ENCODE peak calls at places on chromosomes 6 and 20, in eight cellular contexts. One of them, this sample, is unnamed.

GRCh38 chr6:109454483-109455160 is 950 bp downstream of the MICAL1 start:
- DNase-seq in ovary: peak; percentile 39
- DNase-seq in foreskin fibroblast: no peak
- DNase-seq in heart left ventricle: peak; percentile 72
- DNase-seq in body of pancreas: peak; percentile 38
- DNase-seq in thoracic aorta: no peak
- DNase-seq in heart right ventricle: no peak
- DNase-seq in uterus: no peak
- DNase-seq in this sample: no peak

GRCh38 chr6:14467591-14467990 is 350.0 kb downstream of the CD83 start:
- DNase-seq in ovary: no peak
- DNase-seq in foreskin fibroblast: peak; percentile 54
- DNase-seq in heart left ventricle: no peak
- DNase-seq in body of pancreas: no peak
- DNase-seq in thoracic aorta: no peak
- DNase-seq in heart right ventricle: no peak
- DNase-seq in uterus: no peak
- DNase-seq in this sample: no peak

GRCh38 chr6:34189806-34190503 is 44.1 kb upstream of the GRM4 start:
- DNase-seq in ovary: no peak
- DNase-seq in foreskin fibroblast: no peak
- DNase-seq in heart left ventricle: no peak
- DNase-seq in body of pancreas: no peak
- DNase-seq in thoracic aorta: no peak
- DNase-seq in heart right ventricle: no peak
- DNase-seq in uterus: no peak
- DNase-seq in this sample: no peak

GRCh38 chr6:18359237-18359885 is 27.8 kb upstream of the RNF144B start:
- DNase-seq in ovary: no peak
- DNase-seq in foreskin fibroblast: no peak
- DNase-seq in heart left ventricle: no peak
- DNase-seq in body of pancreas: no peak
- DNase-seq in thoracic aorta: no peak
- DNase-seq in heart right ventricle: no peak
- DNase-seq in uterus: no peak
- DNase-seq in this sample: no peak

GRCh38 chr6:33929575-33930288 is 125.9 kb upstream of the MLN start:
- DNase-seq in ovary: peak; percentile 34
- DNase-seq in foreskin fibroblast: no peak
- DNase-seq in heart left ventricle: peak; percentile 66
- DNase-seq in body of pancreas: peak; percentile 36
- DNase-seq in thoracic aorta: no peak
- DNase-seq in heart right ventricle: peak; percentile 33
- DNase-seq in uterus: no peak
- DNase-seq in this sample: no peak

GRCh38 chr6:46501136-46502089 is 10.2 kb upstream of the RCAN2 start:
- DNase-seq in ovary: no peak
- DNase-seq in foreskin fibroblast: no peak
- DNase-seq in heart left ventricle: no peak
- DNase-seq in body of pancreas: no peak
- DNase-seq in thoracic aorta: no peak
- DNase-seq in heart right ventricle: no peak
- DNase-seq in uterus: no peak
- DNase-seq in this sample: no peak

GRCh38 chr20:29079769-29080690 is 2177.4 kb upstream of the DEFB115 start:
- DNase-seq in ovary: no peak
- DNase-seq in foreskin fibroblast: no peak
- DNase-seq in heart left ventricle: peak; percentile 55
- DNase-seq in body of pancreas: peak; percentile 17
- DNase-seq in thoracic aorta: no peak
- DNase-seq in heart right ventricle: peak; percentile 13
- DNase-seq in uterus: no peak
- DNase-seq in this sample: peak; percentile 92

GRCh38 chr6:82385102-82385501 is 21.5 kb downstream of the TPBG start:
- DNase-seq in ovary: no peak
- DNase-seq in foreskin fibroblast: no peak
- DNase-seq in heart left ventricle: no peak
- DNase-seq in body of pancreas: no peak
- DNase-seq in thoracic aorta: no peak
- DNase-seq in heart right ventricle: no peak
- DNase-seq in uterus: no peak
- DNase-seq in this sample: no peak

GRCh38 chr20:63493563-63494020 is 5.3 kb downstream of the EEF1A2 start:
- DNase-seq in ovary: no peak
- DNase-seq in foreskin fibroblast: no peak
- DNase-seq in heart left ventricle: peak; percentile 47
- DNase-seq in body of pancreas: no peak
- DNase-seq in thoracic aorta: no peak
- DNase-seq in heart right ventricle: no peak
- DNase-seq in uterus: no peak
- DNase-seq in this sample: no peak

GRCh38 chr6:109349419-109349987 is 32.8 kb downstream of the CD164 start:
- DNase-seq in ovary: no peak
- DNase-seq in foreskin fibroblast: peak; percentile 67
- DNase-seq in heart left ventricle: no peak
- DNase-seq in body of pancreas: peak; percentile 82
- DNase-seq in thoracic aorta: no peak
- DNase-seq in heart right ventricle: no peak
- DNase-seq in uterus: no peak
- DNase-seq in this sample: peak; percentile 92

GRCh38 chr6:16324622-16325225 is 86.3 kb downstream of the GMPR start:
- DNase-seq in ovary: no peak
- DNase-seq in foreskin fibroblast: no peak
- DNase-seq in heart left ventricle: no peak
- DNase-seq in body of pancreas: no peak
- DNase-seq in thoracic aorta: no peak
- DNase-seq in heart right ventricle: no peak
- DNase-seq in uterus: no peak
- DNase-seq in this sample: no peak

GRCh38 chr6:116476021-116476678 is 15.0 kb downstream of the CALHM6 start:
- DNase-seq in ovary: no peak
- DNase-seq in foreskin fibroblast: peak; percentile 20
- DNase-seq in heart left ventricle: no peak
- DNase-seq in body of pancreas: no peak
- DNase-seq in thoracic aorta: no peak
- DNase-seq in heart right ventricle: no peak
- DNase-seq in uterus: no peak
- DNase-seq in this sample: no peak

GRCh38 chr6:17017416-17017815 is 84.4 kb upstream of the STMND1 start:
- DNase-seq in ovary: no peak
- DNase-seq in foreskin fibroblast: no peak
- DNase-seq in heart left ventricle: no peak
- DNase-seq in body of pancreas: no peak
- DNase-seq in thoracic aorta: no peak
- DNase-seq in heart right ventricle: no peak
- DNase-seq in uterus: no peak
- DNase-seq in this sample: no peak

GRCh38 chr6:27759930-27760329 is 152.3 kb downstream of the OR2B2 start:
- DNase-seq in ovary: no peak
- DNase-seq in foreskin fibroblast: no peak
- DNase-seq in heart left ventricle: no peak
- DNase-seq in body of pancreas: no peak
- DNase-seq in thoracic aorta: no peak
- DNase-seq in heart right ventricle: no peak
- DNase-seq in uterus: no peak
- DNase-seq in this sample: no peak

GRCh38 chr6:163288066-163288465 is 126.5 kb upstream of the QKI start:
- DNase-seq in ovary: no peak
- DNase-seq in foreskin fibroblast: no peak
- DNase-seq in heart left ventricle: no peak
- DNase-seq in body of pancreas: no peak
- DNase-seq in thoracic aorta: no peak
- DNase-seq in heart right ventricle: no peak
- DNase-seq in uterus: no peak
- DNase-seq in this sample: no peak

GRCh38 chr20:653110-653589 is at the start of gene SRXN1:
- DNase-seq in ovary: peak; percentile 92
- DNase-seq in foreskin fibroblast: peak; percentile 94
- DNase-seq in heart left ventricle: peak; percentile 96
- DNase-seq in body of pancreas: peak; percentile 91
- DNase-seq in thoracic aorta: peak; percentile 75
- DNase-seq in heart right ventricle: peak; percentile 93
- DNase-seq in uterus: peak; percentile 89
- DNase-seq in this sample: peak; percentile 61

GRCh38 chr6:85008311-85009015 is 244.1 kb upstream of the TBX18 start:
- DNase-seq in ovary: no peak
- DNase-seq in foreskin fibroblast: peak; percentile 81
- DNase-seq in heart left ventricle: no peak
- DNase-seq in body of pancreas: no peak
- DNase-seq in thoracic aorta: no peak
- DNase-seq in heart right ventricle: no peak
- DNase-seq in uterus: no peak
- DNase-seq in this sample: no peak

GRCh38 chr6:16674666-16675392 is 86.4 kb downstream of the ATXN1 start:
- DNase-seq in ovary: no peak
- DNase-seq in foreskin fibroblast: peak; percentile 41
- DNase-seq in heart left ventricle: no peak
- DNase-seq in body of pancreas: no peak
- DNase-seq in thoracic aorta: no peak
- DNase-seq in heart right ventricle: no peak
- DNase-seq in uterus: no peak
- DNase-seq in this sample: no peak

GRCh38 chr20:37945034-37945660 is 42.2 kb downstream of the VSTM2L start:
- DNase-seq in ovary: no peak
- DNase-seq in foreskin fibroblast: no peak
- DNase-seq in heart left ventricle: no peak
- DNase-seq in body of pancreas: no peak
- DNase-seq in thoracic aorta: no peak
- DNase-seq in heart right ventricle: no peak
- DNase-seq in uterus: no peak
- DNase-seq in this sample: no peak

GRCh38 chr6:70967049-70967448 is 10.2 kb upstream of the B3GAT2 start:
- DNase-seq in ovary: no peak
- DNase-seq in foreskin fibroblast: no peak
- DNase-seq in heart left ventricle: no peak
- DNase-seq in body of pancreas: no peak
- DNase-seq in thoracic aorta: no peak
- DNase-seq in heart right ventricle: no peak
- DNase-seq in uterus: no peak
- DNase-seq in this sample: no peak

GRCh38 chr6:168088161-168089106 is 9.4 kb upstream of the FRMD1 start:
- DNase-seq in ovary: peak; percentile 56
- DNase-seq in foreskin fibroblast: peak; percentile 1
- DNase-seq in heart left ventricle: peak; percentile 57
- DNase-seq in body of pancreas: no peak
- DNase-seq in thoracic aorta: no peak
- DNase-seq in heart right ventricle: no peak
- DNase-seq in uterus: peak; percentile 45
- DNase-seq in this sample: no peak

GRCh38 chr6:99412065-99412464 is 13.0 kb downstream of the PNISR start:
- DNase-seq in ovary: no peak
- DNase-seq in foreskin fibroblast: no peak
- DNase-seq in heart left ventricle: no peak
- DNase-seq in body of pancreas: no peak
- DNase-seq in thoracic aorta: no peak
- DNase-seq in heart right ventricle: no peak
- DNase-seq in uterus: no peak
- DNase-seq in this sample: no peak

GRCh38 chr6:99836471-99836870 is 157.6 kb downstream of the MCHR2 start:
- DNase-seq in ovary: no peak
- DNase-seq in foreskin fibroblast: peak; percentile 9
- DNase-seq in heart left ventricle: no peak
- DNase-seq in body of pancreas: no peak
- DNase-seq in thoracic aorta: no peak
- DNase-seq in heart right ventricle: no peak
- DNase-seq in uterus: no peak
- DNase-seq in this sample: no peak

GRCh38 chr6:36735110-36735971 is 37.7 kb downstream of the RAB44 start:
- DNase-seq in ovary: peak; percentile 87
- DNase-seq in foreskin fibroblast: peak; percentile 78
- DNase-seq in heart left ventricle: peak; percentile 86
- DNase-seq in body of pancreas: peak; percentile 68
- DNase-seq in thoracic aorta: peak; percentile 77
- DNase-seq in heart right ventricle: peak; percentile 80
- DNase-seq in uterus: peak; percentile 87
- DNase-seq in this sample: peak; percentile 40
- TF ChIP-seq CTCF in ovary: no peak
- TF ChIP-seq CTCF in foreskin fibroblast: no peak
- TF ChIP-seq CTCF in heart left ventricle: peak; percentile 8
- TF ChIP-seq CTCF in body of pancreas: no peak
- TF ChIP-seq CTCF in thoracic aorta: peak; percentile 28
- TF ChIP-seq CTCF in heart right ventricle: no peak
- TF ChIP-seq CTCF in uterus: no peak
- TF ChIP-seq CTCF in this sample: no peak

GRCh38 chr20:13650474-13650873 is 11.7 kb upstream of the TASP1 start:
- DNase-seq in ovary: no peak
- DNase-seq in foreskin fibroblast: no peak
- DNase-seq in heart left ventricle: no peak
- DNase-seq in body of pancreas: no peak
- DNase-seq in thoracic aorta: no peak
- DNase-seq in heart right ventricle: no peak
- DNase-seq in uterus: no peak
- DNase-seq in this sample: no peak
- H3K4me3 ChIP-seq in ovary: no peak overlapping the region
- H3K4me3 ChIP-seq in foreskin fibroblast: no peak overlapping the region
- H3K4me3 ChIP-seq in heart left ventricle: no peak overlapping the region
- H3K4me3 ChIP-seq in body of pancreas: no peak overlapping the region
- H3K4me3 ChIP-seq in thoracic aorta: no peak overlapping the region
- H3K4me3 ChIP-seq in heart right ventricle: no peak overlapping the region
- H3K4me3 ChIP-seq in uterus: no peak overlapping the region
- H3K4me3 ChIP-seq in this sample: no peak overlapping the region

GRCh38 chr20:23420943-23421925 is at the start of gene NAPB:
- DNase-seq in ovary: peak; percentile 93
- DNase-seq in foreskin fibroblast: peak; percentile 91
- DNase-seq in heart left ventricle: peak; percentile 98
- DNase-seq in body of pancreas: peak; percentile 93
- DNase-seq in thoracic aorta: peak; percentile 73
- DNase-seq in heart right ventricle: peak; percentile 97
- DNase-seq in uterus: peak; percentile 95
- DNase-seq in this sample: peak; percentile 61
- TF ChIP-seq CTCF in ovary: peak; percentile 81
- TF ChIP-seq CTCF in foreskin fibroblast: peak; percentile 44
- TF ChIP-seq CTCF in heart left ventricle: peak; percentile 71
- TF ChIP-seq CTCF in body of pancreas: peak; percentile 92
- TF ChIP-seq CTCF in thoracic aorta: peak; percentile 68
- TF ChIP-seq CTCF in heart right ventricle: peak; percentile 61
- TF ChIP-seq CTCF in uterus: peak; percentile 60
- TF ChIP-seq CTCF in this sample: no peak

DNA sequence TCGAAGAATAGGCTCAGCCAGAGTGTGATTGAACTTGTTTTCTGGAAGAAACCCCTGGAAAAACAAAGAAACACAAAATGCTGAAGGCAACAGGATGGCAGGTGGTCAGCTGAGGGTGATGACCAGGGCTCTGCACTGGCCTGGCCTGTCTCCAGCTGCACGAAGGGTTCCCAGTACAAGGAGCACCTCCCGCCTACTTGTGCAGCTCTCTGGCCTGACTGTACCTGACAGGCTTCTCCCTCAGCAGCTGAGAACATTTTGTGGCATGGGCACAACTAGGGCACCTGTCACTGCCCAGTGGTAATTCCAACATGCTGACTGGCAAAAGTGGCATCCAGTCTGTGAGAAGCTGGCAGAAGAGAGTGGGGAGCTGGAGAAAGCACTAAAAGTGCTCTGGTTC is 38.8 kb upstream of the EMILIN3 start:
- DNase-seq in ovary: no peak
- DNase-seq in foreskin fibroblast: no peak
- DNase-seq in heart left ventricle: no peak
- DNase-seq in body of pancreas: no peak
- DNase-seq in thoracic aorta: no peak
- DNase-seq in heart right ventricle: no peak
- DNase-seq in uterus: no peak
- DNase-seq in this sample: no peak
- H3K4me3 ChIP-seq in ovary: no peak overlapping the region
- H3K4me3 ChIP-seq in foreskin fibroblast: no peak overlapping the region
- H3K4me3 ChIP-seq in heart left ventricle: no peak overlapping the region
- H3K4me3 ChIP-seq in body of pancreas: no peak overlapping the region
- H3K4me3 ChIP-seq in thoracic aorta: no peak overlapping the region
- H3K4me3 ChIP-seq in heart right ventricle: no peak overlapping the region
- H3K4me3 ChIP-seq in uterus: no peak overlapping the region
- H3K4me3 ChIP-seq in this sample: no peak overlapping the region

GRCh38 chr6:136446145-136446544 is 104.1 kb downstream of the MAP7 start:
- DNase-seq in ovary: no peak
- DNase-seq in foreskin fibroblast: no peak
- DNase-seq in heart left ventricle: no peak
- DNase-seq in body of pancreas: no peak
- DNase-seq in thoracic aorta: no peak
- DNase-seq in heart right ventricle: no peak
- DNase-seq in uterus: no peak
- DNase-seq in this sample: no peak
- TF ChIP-seq CTCF in ovary: no peak
- TF ChIP-seq CTCF in foreskin fibroblast: no peak
- TF ChIP-seq CTCF in heart left ventricle: no peak
- TF ChIP-seq CTCF in body of pancreas: no peak
- TF ChIP-seq CTCF in thoracic aorta: no peak
- TF ChIP-seq CTCF in heart right ventricle: no peak
- TF ChIP-seq CTCF in uterus: no peak
- TF ChIP-seq CTCF in this sample: no peak

This sample was measured in LNCaP clone FGC.